ENCODE peak calls at places on chromosomes 16 and 17, in ten cellular contexts. One of them, this sample, is unnamed.

GRCh38 chr16:9062301-9062700 is 29.1 kb upstream of the HAPSTR1 start:
- DNase-seq in SJSA1: no peak
- DNase-seq in ovary: no peak
- DNase-seq in BE2C: no peak
- DNase-seq in MM.1S: no peak
- DNase-seq in heart right ventricle: no peak
- DNase-seq in heart left ventricle: no peak
- DNase-seq in mammary epithelial cell: no peak
- DNase-seq in HepG2: no peak
- DNase-seq in lung: no peak
- DNase-seq in this sample: no peak

GRCh38 chr17:4509402-4509801 is 10.7 kb downstream of the SPNS2 start:
- DNase-seq in heart right ventricle: no peak
- DNase-seq in mammary epithelial cell: no peak
- DNase-seq in ovary: no peak
- DNase-seq in lung: no peak
- DNase-seq in BE2C: no peak
- DNase-seq in heart left ventricle: no peak
- DNase-seq in MM.1S: peak; percentile 19
- DNase-seq in HepG2: no peak
- DNase-seq in SJSA1: no peak
- DNase-seq in this sample: no peak

GRCh38 chr16:4500283-4500682 is 24.1 kb downstream of the HMOX2 start:
- DNase-seq in SJSA1: peak; percentile 64
- DNase-seq in mammary epithelial cell: peak; percentile 74
- DNase-seq in heart left ventricle: no peak
- DNase-seq in lung: no peak
- DNase-seq in BE2C: no peak
- DNase-seq in MM.1S: no peak
- DNase-seq in HepG2: peak; percentile 39
- DNase-seq in heart right ventricle: no peak
- DNase-seq in ovary: no peak
- DNase-seq in this sample: no peak

GRCh38 chr17:27577124-27577761 is 53.7 kb upstream of the LGALS9 start:
- DNase-seq in lung: no peak
- DNase-seq in mammary epithelial cell: peak; percentile 49
- DNase-seq in ovary: no peak
- DNase-seq in heart right ventricle: no peak
- DNase-seq in BE2C: peak; percentile 67
- DNase-seq in MM.1S: no peak
- DNase-seq in SJSA1: peak; percentile 35
- DNase-seq in HepG2: no peak
- DNase-seq in heart left ventricle: no peak
- DNase-seq in this sample: no peak

GRCh38 chr17:38452719-38453118 is 24.5 kb downstream of the ARHGAP23 start:
- DNase-seq in lung: no peak
- DNase-seq in heart left ventricle: no peak
- DNase-seq in MM.1S: no peak
- DNase-seq in SJSA1: no peak
- DNase-seq in HepG2: no peak
- DNase-seq in BE2C: no peak
- DNase-seq in heart right ventricle: no peak
- DNase-seq in mammary epithelial cell: no peak
- DNase-seq in ovary: no peak
- DNase-seq in this sample: no peak

GRCh38 chr17:29148790-29149430 is 31.3 kb downstream of the MYO18A start:
- DNase-seq in MM.1S: peak; percentile 92
- DNase-seq in lung: peak; percentile 92
- DNase-seq in mammary epithelial cell: peak; percentile 84
- DNase-seq in HepG2: peak; percentile 87
- DNase-seq in heart right ventricle: peak; percentile 93
- DNase-seq in heart left ventricle: peak; percentile 96
- DNase-seq in BE2C: peak; percentile 93
- DNase-seq in ovary: peak; percentile 94
- DNase-seq in SJSA1: peak; percentile 94
- DNase-seq in this sample: peak; percentile 91

GRCh38 chr16:22141746-22142145 is 20.6 kb upstream of the SDR42E2 start:
- DNase-seq in heart right ventricle: no peak
- DNase-seq in HepG2: peak; percentile 50
- DNase-seq in SJSA1: no peak
- DNase-seq in heart left ventricle: no peak
- DNase-seq in ovary: no peak
- DNase-seq in lung: no peak
- DNase-seq in BE2C: peak; percentile 24
- DNase-seq in MM.1S: no peak
- DNase-seq in mammary epithelial cell: peak; percentile 13
- DNase-seq in this sample: no peak

GRCh38 chr16:29675811-29676643 is 3.0 kb upstream of the QPRT start:
- DNase-seq in heart right ventricle: no peak
- DNase-seq in HepG2: peak; percentile 60
- DNase-seq in SJSA1: no peak
- DNase-seq in MM.1S: peak; percentile 23
- DNase-seq in ovary: no peak
- DNase-seq in heart left ventricle: no peak
- DNase-seq in BE2C: peak; percentile 44
- DNase-seq in lung: no peak
- DNase-seq in mammary epithelial cell: peak; percentile 11
- DNase-seq in this sample: no peak

GRCh38 chr17:34252138-34252889 is 2.8 kb upstream of the CCL2 start:
- DNase-seq in HepG2: no peak
- DNase-seq in heart left ventricle: peak; percentile 98
- DNase-seq in BE2C: peak; percentile 24
- DNase-seq in lung: peak; percentile 87
- DNase-seq in MM.1S: no peak
- DNase-seq in ovary: peak; percentile 91
- DNase-seq in heart right ventricle: peak; percentile 97
- DNase-seq in SJSA1: peak; percentile 96
- DNase-seq in mammary epithelial cell: no peak
- DNase-seq in this sample: no peak

GRCh38 chr17:27324940-27325339 is 31.0 kb downstream of the WSB1 start:
- DNase-seq in HepG2: no peak
- DNase-seq in MM.1S: no peak
- DNase-seq in lung: no peak
- DNase-seq in BE2C: no peak
- DNase-seq in heart right ventricle: no peak
- DNase-seq in mammary epithelial cell: no peak
- DNase-seq in SJSA1: no peak
- DNase-seq in ovary: no peak
- DNase-seq in heart left ventricle: no peak
- DNase-seq in this sample: no peak

GRCh38 chr17:17484451-17484899 is 7.7 kb downstream of the MED9 start:
- DNase-seq in heart left ventricle: no peak
- DNase-seq in BE2C: no peak
- DNase-seq in lung: no peak
- DNase-seq in HepG2: no peak
- DNase-seq in mammary epithelial cell: no peak
- DNase-seq in MM.1S: no peak
- DNase-seq in SJSA1: no peak
- DNase-seq in ovary: no peak
- DNase-seq in heart right ventricle: no peak
- DNase-seq in this sample: no peak

GRCh38 chr16:35311475-35311874 is 1852.1 kb downstream of the TP53TG3F start:
- DNase-seq in HepG2: no peak
- DNase-seq in mammary epithelial cell: no peak
- DNase-seq in lung: no peak
- DNase-seq in SJSA1: no peak
- DNase-seq in heart right ventricle: no peak
- DNase-seq in ovary: no peak
- DNase-seq in heart left ventricle: no peak
- DNase-seq in BE2C: no peak
- DNase-seq in MM.1S: no peak
- DNase-seq in this sample: no peak
- H3K9me3 ChIP-seq in HepG2: peaks cover 100% of the 10 kb centered on the region
- H3K9me3 ChIP-seq in mammary epithelial cell: no peaks in the 10 kb centered on the region
- H3K9me3 ChIP-seq in lung: peaks cover 25% of the 10 kb centered on the region
- H3K9me3 ChIP-seq in SJSA1: no peaks in the 10 kb centered on the region
- H3K9me3 ChIP-seq in heart right ventricle: no peaks in the 10 kb centered on the region
- H3K9me3 ChIP-seq in ovary: no peaks in the 10 kb centered on the region
- H3K9me3 ChIP-seq in heart left ventricle: no peaks in the 10 kb centered on the region
- H3K9me3 ChIP-seq in BE2C: peaks cover 17% of the 10 kb centered on the region
- H3K9me3 ChIP-seq in MM.1S: no peaks in the 10 kb centered on the region
- H3K9me3 ChIP-seq in this sample: peaks cover 4% of the 10 kb centered on the region

GRCh38 chr16:35692824-35693223 is 2233.4 kb downstream of the TP53TG3F start:
- DNase-seq in mammary epithelial cell: no peak
- DNase-seq in heart left ventricle: no peak
- DNase-seq in lung: no peak
- DNase-seq in SJSA1: no peak
- DNase-seq in HepG2: no peak
- DNase-seq in ovary: no peak
- DNase-seq in MM.1S: no peak
- DNase-seq in heart right ventricle: no peak
- DNase-seq in BE2C: no peak
- DNase-seq in this sample: no peak
- H3K9me3 ChIP-seq in mammary epithelial cell: peaks cover 35% of the 10 kb centered on the region
- H3K9me3 ChIP-seq in heart left ventricle: peaks cover 38% of the 10 kb centered on the region
- H3K9me3 ChIP-seq in lung: peaks cover 12% of the 10 kb centered on the region
- H3K9me3 ChIP-seq in SJSA1: no peaks in the 10 kb centered on the region
- H3K9me3 ChIP-seq in HepG2: peaks cover 100% of the 10 kb centered on the region
- H3K9me3 ChIP-seq in ovary: no peaks in the 10 kb centered on the region
- H3K9me3 ChIP-seq in MM.1S: no peaks in the 10 kb centered on the region
- H3K9me3 ChIP-seq in heart right ventricle: no peaks in the 10 kb centered on the region
- H3K9me3 ChIP-seq in BE2C: no peaks in the 10 kb centered on the region
- H3K9me3 ChIP-seq in this sample: peaks cover 3% of the 10 kb centered on the region

GRCh38 chr17:3208484-3208883 is 1.0 kb downstream of the OR1A1 start:
- DNase-seq in HepG2: no peak
- DNase-seq in ovary: no peak
- DNase-seq in mammary epithelial cell: no peak
- DNase-seq in BE2C: no peak
- DNase-seq in heart right ventricle: no peak
- DNase-seq in MM.1S: no peak
- DNase-seq in heart left ventricle: no peak
- DNase-seq in SJSA1: no peak
- DNase-seq in lung: no peak
- DNase-seq in this sample: no peak

DNA sequence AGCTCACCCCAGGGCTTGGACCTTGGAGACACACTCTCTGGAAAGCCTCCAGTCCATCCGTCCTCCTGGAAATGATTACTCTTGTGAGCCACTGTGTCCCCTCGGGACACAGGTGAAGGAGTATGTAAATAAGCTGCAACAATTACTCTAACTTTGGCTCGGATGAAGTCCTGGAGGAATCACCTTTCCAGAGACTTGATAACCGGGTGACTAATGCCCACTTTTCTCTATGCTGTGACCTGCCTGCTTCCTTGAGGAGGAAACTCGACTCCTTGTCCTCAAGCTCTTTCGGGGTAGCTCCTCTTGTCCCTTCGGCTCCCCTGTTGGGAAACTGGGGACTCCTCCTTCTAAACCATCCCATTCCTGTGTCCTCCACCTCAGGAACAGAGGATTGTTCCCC is at the start of gene OR1A1:
- DNase-seq in BE2C: no peak
- DNase-seq in HepG2: no peak
- DNase-seq in mammary epithelial cell: no peak
- DNase-seq in lung: no peak
- DNase-seq in MM.1S: no peak
- DNase-seq in SJSA1: no peak
- DNase-seq in ovary: no peak
- DNase-seq in heart right ventricle: no peak
- DNase-seq in heart left ventricle: no peak
- DNase-seq in this sample: no peak
- H3K9me3 ChIP-seq in BE2C: no peaks in the 10 kb centered on the region
- H3K9me3 ChIP-seq in HepG2: no peaks in the 10 kb centered on the region
- H3K9me3 ChIP-seq in mammary epithelial cell: no peaks in the 10 kb centered on the region
- H3K9me3 ChIP-seq in lung: no peaks in the 10 kb centered on the region
- H3K9me3 ChIP-seq in MM.1S: no peaks in the 10 kb centered on the region
- H3K9me3 ChIP-seq in SJSA1: no peaks in the 10 kb centered on the region
- H3K9me3 ChIP-seq in ovary: no peaks in the 10 kb centered on the region
- H3K9me3 ChIP-seq in heart right ventricle: no peaks in the 10 kb centered on the region
- H3K9me3 ChIP-seq in heart left ventricle: peaks cover 1% of the 10 kb centered on the region
- H3K9me3 ChIP-seq in this sample: no peaks in the 10 kb centered on the region

DNA sequence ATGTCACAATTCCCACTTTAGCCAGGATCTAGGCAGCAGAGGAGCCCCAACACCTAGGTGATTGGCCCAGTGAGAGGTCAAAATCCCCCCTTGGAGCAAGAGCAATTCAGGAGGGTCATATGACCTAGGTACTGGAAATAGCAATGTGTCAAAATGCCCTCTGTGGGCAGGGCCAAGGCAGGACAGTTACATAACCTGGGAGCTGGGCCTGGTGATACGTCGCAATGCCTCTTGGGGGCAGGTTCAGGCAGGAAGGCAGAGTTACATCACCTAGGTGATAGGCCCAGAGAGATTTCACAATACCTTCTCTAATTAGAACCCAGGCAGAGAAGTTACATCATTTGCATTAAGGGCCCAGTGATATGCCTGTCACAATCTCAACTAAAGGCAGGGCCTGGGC is 1906.3 kb downstream of the TP53TG3F start:
- DNase-seq in MM.1S: no peak
- DNase-seq in BE2C: no peak
- DNase-seq in HepG2: no peak
- DNase-seq in heart left ventricle: no peak
- DNase-seq in SJSA1: no peak
- DNase-seq in ovary: no peak
- DNase-seq in mammary epithelial cell: peak; percentile 30
- DNase-seq in heart right ventricle: no peak
- DNase-seq in lung: no peak
- DNase-seq in this sample: no peak
- H3K9me3 ChIP-seq in MM.1S: no peaks in the 10 kb centered on the region
- H3K9me3 ChIP-seq in BE2C: peaks cover 25% of the 10 kb centered on the region
- H3K9me3 ChIP-seq in HepG2: peaks cover 100% of the 10 kb centered on the region
- H3K9me3 ChIP-seq in heart left ventricle: no peaks in the 10 kb centered on the region
- H3K9me3 ChIP-seq in SJSA1: no peaks in the 10 kb centered on the region
- H3K9me3 ChIP-seq in ovary: no peaks in the 10 kb centered on the region
- H3K9me3 ChIP-seq in mammary epithelial cell: no peaks in the 10 kb centered on the region
- H3K9me3 ChIP-seq in heart right ventricle: no peaks in the 10 kb centered on the region
- H3K9me3 ChIP-seq in lung: peaks cover 2% of the 10 kb centered on the region
- H3K9me3 ChIP-seq in this sample: peaks cover 2% of the 10 kb centered on the region

GRCh38 chr16:851209-851810 is 50.8 kb upstream of the GNG13 start:
- DNase-seq in heart left ventricle: peak; percentile 11
- DNase-seq in heart right ventricle: no peak
- DNase-seq in BE2C: no peak
- DNase-seq in SJSA1: no peak
- DNase-seq in mammary epithelial cell: no peak
- DNase-seq in MM.1S: no peak
- DNase-seq in lung: no peak
- DNase-seq in HepG2: no peak
- DNase-seq in ovary: no peak
- DNase-seq in this sample: no peak

GRCh38 chr16:852451-853185 is 52.1 kb upstream of the GNG13 start:
- DNase-seq in BE2C: peak; percentile 9
- DNase-seq in SJSA1: no peak
- DNase-seq in mammary epithelial cell: no peak
- DNase-seq in lung: no peak
- DNase-seq in MM.1S: no peak
- DNase-seq in HepG2: no peak
- DNase-seq in ovary: no peak
- DNase-seq in heart right ventricle: no peak
- DNase-seq in heart left ventricle: peak; percentile 14
- DNase-seq in this sample: no peak

GRCh38 chr16:848510-849253 is 48.1 kb upstream of the GNG13 start:
- DNase-seq in MM.1S: no peak
- DNase-seq in SJSA1: no peak
- DNase-seq in heart left ventricle: peak; percentile 14
- DNase-seq in HepG2: no peak
- DNase-seq in mammary epithelial cell: no peak
- DNase-seq in lung: no peak
- DNase-seq in ovary: no peak
- DNase-seq in heart right ventricle: no peak
- DNase-seq in BE2C: no peak
- DNase-seq in this sample: no peak

GRCh38 chr16:851871-852270 is 51.3 kb upstream of the GNG13 start:
- DNase-seq in HepG2: no peak
- DNase-seq in heart left ventricle: peak; percentile 23
- DNase-seq in heart right ventricle: no peak
- DNase-seq in SJSA1: no peak
- DNase-seq in ovary: no peak
- DNase-seq in lung: no peak
- DNase-seq in BE2C: no peak
- DNase-seq in mammary epithelial cell: no peak
- DNase-seq in MM.1S: no peak
- DNase-seq in this sample: no peak

GRCh38 chr16:850668-851067 is 50.1 kb upstream of the GNG13 start:
- DNase-seq in ovary: no peak
- DNase-seq in BE2C: no peak
- DNase-seq in lung: no peak
- DNase-seq in HepG2: no peak
- DNase-seq in SJSA1: no peak
- DNase-seq in mammary epithelial cell: no peak
- DNase-seq in heart left ventricle: no peak
- DNase-seq in MM.1S: no peak
- DNase-seq in heart right ventricle: no peak
- DNase-seq in this sample: no peak
- H3K9me3 ChIP-seq in ovary: no peaks in the 10 kb centered on the region
- H3K9me3 ChIP-seq in BE2C: peaks cover 7% of the 10 kb centered on the region
- H3K9me3 ChIP-seq in lung: peaks cover 6% of the 10 kb centered on the region
- H3K9me3 ChIP-seq in HepG2: peaks cover 12% of the 10 kb centered on the region
- H3K9me3 ChIP-seq in SJSA1: peaks cover 39% of the 10 kb centered on the region
- H3K9me3 ChIP-seq in mammary epithelial cell: peaks cover 48% of the 10 kb centered on the region
- H3K9me3 ChIP-seq in heart left ventricle: no peaks in the 10 kb centered on the region
- H3K9me3 ChIP-seq in MM.1S: no peaks in the 10 kb centered on the region
- H3K9me3 ChIP-seq in heart right ventricle: no peaks in the 10 kb centered on the region
- H3K9me3 ChIP-seq in this sample: no peaks in the 10 kb centered on the region